ENCODE peak calls at places on chromosomes 7 and 10, in eight cellular contexts. L is glomerular endothelial cell; F is activated CD4-positive, alpha-beta T cell treated with anti-CD3 and anti-CD28 coated beads, Interleukin-2, amount 50 U/mL, for 24 hours; H is Panc1; B is GM10248; R is SJSA1; P is RPMI7951; D is AG08396. K is an unnamed sample.

GRCh38 chr7:39832519-39833085 is 117.5 kb upstream of the CDK13 start:
- DNase-seq in D (no peak), P (no peak), F (no peak), L (no peak), H (no peak), B (no peak), R (no peak), K (no peak)

GRCh38 chr10:62424026-62424425 is 49.9 kb downstream of the ZNF365 start:
- DNase-seq in F (no peak), L (no peak), D (no peak), B (no peak), H (no peak), R (no peak), P (no peak), K (no peak)

GRCh38 chr10:46046261-46046660 is at the start of gene MSMB:
- DNase-seq in B (no peak), F (no peak), R (no peak), H (no peak), L (no peak), P (no peak), D (no peak), K (no peak)

GRCh38 chr10:3873728-3874461 is 88.9 kb upstream of the KLF6 start:
- DNase-seq in F (no peak), B (peak), L (no peak), P (peak), D (no peak), H (no peak), R (no peak), K (no peak)

GRCh38 chr10:985361-985760 is 2.9 kb upstream of the GTPBP4 start:
- DNase-seq in L (no peak), F (no peak), D (no peak), R (no peak), B (no peak), H (no peak), P (no peak), K (no peak)

GRCh38 chr10:25493122-25493893 is 318.5 kb downstream of the GPR158 start:
- DNase-seq in L (peak), R (peak), D (no peak), B (no peak), P (peak), H (peak), F (no peak), K (no peak)

GRCh38 chr10:126463306-126463705 is 75.0 kb upstream of the ADAM12 start:
- DNase-seq in F (no peak), B (no peak), R (no peak), D (no peak), L (no peak), H (no peak), P (no peak), K (no peak)

GRCh38 chr7:100802951-100803350 is 24.4 kb downstream of the EPHB4 start:
- DNase-seq in D (no peak), H (no peak), B (no peak), L (no peak), R (no peak), P (no peak), F (no peak), K (no peak)

K was measured in SHP77.